ENCODE peak calls at places on chromosome 15, in nine cellular contexts. R, K, A, E, Y, V, W, L and Z are unnamed samples.

GRCh38 chr15:77507911-77508310 is 87.2 kb downstream of the HMG20A start:
- DNase-seq in V (no peak), W (no peak), Y (no peak), L (no peak), E (no peak), R (peak), A (peak), K (no peak), Z (no peak)

GRCh38 chr15:31330111-31330785 is 3.6 kb downstream of the KLF13 start:
- DNase-seq in V (no peak), Y (no peak), K (no peak), L (no peak), E (no peak), A (no peak), R (no peak), W (no peak), Z (no peak)

GRCh38 chr15:77866596-77867125 is 210.8 kb downstream of the TBC1D2B start:
- DNase-seq in R (no peak), Y (no peak), L (no peak), K (no peak), W (no peak), E (no peak), A (no peak), V (no peak), Z (no peak)

GRCh38 chr15:67248106-67248505 is 6.4 kb downstream of the AAGAB start:
- DNase-seq in W (no peak), V (no peak), A (no peak), L (no peak), Y (no peak), R (no peak), K (no peak), E (no peak), Z (no peak)

GRCh38 chr15:42226648-42227047 is 18.5 kb upstream of the VPS39 start:
- DNase-seq in V (no peak), Y (no peak), R (no peak), K (no peak), E (no peak), A (peak), L (no peak), W (no peak), Z (no peak)

GRCh38 chr15:68382286-68383007 is 49.5 kb downstream of the ITGA11 start:
- DNase-seq in R (no peak), K (no peak), Y (no peak), L (no peak), A (no peak), V (no peak), E (no peak), W (no peak), Z (no peak)

GRCh38 chr15:56866798-56867197 is 51.6 kb upstream of the TCF12 start:
- DNase-seq in V (no peak), Y (no peak), A (no peak), W (no peak), E (no peak), K (no peak), L (no peak), R (no peak), Z (no peak)

GRCh38 chr15:39191871-39192281 is 389.0 kb upstream of the THBS1 start:
- DNase-seq in V (no peak), E (no peak), W (no peak), R (peak), A (no peak), L (no peak), Y (peak), K (no peak), Z (no peak)

GRCh38 chr15:78850352-78850751 is 22.3 kb upstream of the MORF4L1 start:
- DNase-seq in L (no peak), Y (no peak), E (no peak), V (no peak), A (no peak), W (no peak), R (no peak), K (no peak), Z (no peak)

GRCh38 chr15:23069496-23070166 is 30.3 kb upstream of the TUBGCP5 start:
- DNase-seq in L (no peak), R (peak), K (no peak), E (no peak), V (peak), W (peak), A (no peak), Y (no peak), Z (no peak)

GRCh38 chr15:61527836-61528589 is 298.9 kb upstream of the RORA start:
- DNase-seq in W (no peak), V (no peak), Y (no peak), K (no peak), R (no peak), A (no peak), E (no peak), L (no peak), Z (no peak)

GRCh38 chr15:77540346-77541060 is 92.2 kb downstream of the LINGO1 start:
- DNase-seq in L (no peak), A (no peak), W (no peak), E (no peak), V (no peak), K (no peak), R (no peak), Y (no peak), Z (no peak)

GRCh38 chr15:62165029-62165792 is at the start of gene C2CD4B:
- DNase-seq in A (no peak), L (peak), V (peak), Y (no peak), K (no peak), E (no peak), W (no peak), R (peak), Z (no peak)

GRCh38 chr15:57726411-57726810 is 19.9 kb downstream of the POLR2M start:
- DNase-seq in E (no peak), A (no peak), K (no peak), R (no peak), V (no peak), L (no peak), W (no peak), Y (no peak), Z (no peak)

GRCh38 chr15:56165234-56165633 is 78.4 kb downstream of the RFX7 start:
- DNase-seq in A (no peak), V (no peak), E (no peak), K (no peak), R (no peak), Y (no peak), W (no peak), L (no peak), Z (no peak)

GRCh38 chr15:89399070-89399389 is 64.4 kb upstream of the POLG start:
- DNase-seq in W (no peak), V (no peak), K (no peak), A (no peak), L (no peak), Y (no peak), E (no peak), R (no peak), Z (no peak)

GRCh38 chr15:43939070-43939469 is 112.3 kb downstream of the WDR76 start:
- DNase-seq in L (no peak), A (no peak), Y (no peak), V (peak), K (no peak), R (no peak), E (no peak), W (no peak), Z (no peak)

GRCh38 chr15:80445300-80446041 is 41.3 kb downstream of the ARNT2 start:
- DNase-seq in A (no peak), E (no peak), Y (no peak), V (no peak), K (no peak), W (no peak), R (no peak), L (no peak), Z (no peak)

GRCh38 chr15:95295311-95295710 is 1035.2 kb upstream of the NR2F2 start:
- DNase-seq in V (no peak), W (no peak), K (no peak), A (no peak), L (no peak), E (no peak), R (no peak), Y (no peak), Z (no peak)

GRCh38 chr15:64134322-64134829 is 17.2 kb upstream of the SNX22 start:
- DNase-seq in K (no peak), W (no peak), Y (no peak), R (no peak), A (peak), V (no peak), E (peak), L (no peak), Z (no peak)

GRCh38 chr15:51390239-51390931 is 48.9 kb downstream of the GLDN start:
- DNase-seq in W (peak), K (no peak), A (no peak), V (no peak), E (no peak), Y (no peak), L (no peak), R (no peak), Z (no peak)

GRCh38 chr15:40081691-40082194 is 26.9 kb downstream of the BMF start:
- DNase-seq in Y (peak), R (peak), K (no peak), L (no peak), W (no peak), V (no peak), A (peak), E (peak), Z (no peak)

GRCh38 chr15:64187396-64188191 is 24.8 kb upstream of the PPIB start:
- DNase-seq in L (no peak), R (no peak), K (no peak), V (no peak), A (no peak), W (no peak), E (no peak), Y (no peak), Z (no peak)